ENCODE peak calls at places on chromosomes 5 and 9, in nine cellular contexts. W, J, D, V, L, B, G, Z and O are unnamed samples.

GRCh38 chr5:124867064-124867707 is 120.7 kb upstream of the ZNF608 start:
- DNase-seq in L (no peak), V (no peak), J (no peak), Z (no peak), B (no peak), D (no peak), G (no peak), W (no peak), O (no peak)

GRCh38 chr5:123814796-123815479 is 303.0 kb downstream of the CSNK1G3 start:
- DNase-seq in V (no peak), B (no peak), W (no peak), D (no peak), Z (no peak), J (no peak), G (no peak), L (no peak), O (no peak)

GRCh38 chr9:4238522-4238921 is 61.3 kb downstream of the GLIS3 start:
- DNase-seq in V (no peak), D (no peak), B (no peak), W (no peak), L (no peak), G (no peak), J (peak), Z (no peak), O (no peak)

GRCh38 chr5:132026516-132027008 is 15.1 kb upstream of the ACSL6 start:
- DNase-seq in B (no peak), V (no peak), L (no peak), W (no peak), Z (peak), D (no peak), G (no peak), J (no peak), O (no peak)

GRCh38 chr5:91133183-91133582 is 249.9 kb downstream of the ARRDC3 start:
- DNase-seq in W (no peak), D (no peak), G (no peak), V (no peak), B (no peak), Z (no peak), L (no peak), J (no peak), O (no peak)

GRCh38 chr5:109836280-109836679 is 146.6 kb downstream of the MAN2A1 start:
- DNase-seq in L (no peak), G (no peak), Z (no peak), W (no peak), B (no peak), V (no peak), J (no peak), D (no peak), O (no peak)

GRCh38 chr9:120362446-120362845 is 217.5 kb downstream of the CDK5RAP2 start:
- DNase-seq in J (no peak), D (no peak), G (no peak), W (no peak), B (no peak), Z (no peak), L (no peak), V (no peak), O (no peak)

GRCh38 chr5:135576075-135576599 is 2.7 kb downstream of the CXCL14 start:
- DNase-seq in D (no peak), G (no peak), V (no peak), B (no peak), Z (no peak), J (no peak), L (no peak), W (no peak), O (no peak)

GRCh38 chr9:127741831-127742434 is 6.8 kb upstream of the TOR2A start:
- DNase-seq in G (no peak), Z (peak), W (no peak), J (peak), V (no peak), L (peak), B (peak), D (no peak), O (no peak)

GRCh38 chr5:43780586-43780985 is 177.6 kb downstream of the NNT start:
- DNase-seq in V (no peak), W (no peak), Z (no peak), L (no peak), G (no peak), D (no peak), J (no peak), B (no peak), O (no peak)

GRCh38 chr5:67287795-67288194 is 91.2 kb upstream of the CD180 start:
- DNase-seq in B (no peak), G (no peak), D (no peak), W (no peak), Z (no peak), V (no peak), J (no peak), L (no peak), O (no peak)

GRCh38 chr5:85132269-85132668 is 747.6 kb upstream of the EDIL3 start:
- DNase-seq in J (no peak), L (no peak), D (no peak), Z (no peak), B (no peak), V (no peak), G (no peak), W (no peak), O (no peak)

GRCh38 chr9:128733256-128733655 is 9.3 kb upstream of the ZDHHC12 start:
- DNase-seq in D (peak), Z (peak), J (peak), W (peak), G (peak), L (peak), B (peak), V (peak), O (no peak)

GRCh38 chr5:154428208-154428607 is 17.6 kb upstream of the SAP30L start:
- DNase-seq in Z (no peak), B (no peak), J (no peak), D (no peak), V (no peak), L (no peak), G (no peak), W (no peak), O (no peak)

GRCh38 chr9:76741524-76741923 is 22.7 kb upstream of the PCA3 start:
- DNase-seq in J (no peak), V (no peak), Z (no peak), G (no peak), L (no peak), B (no peak), D (no peak), W (no peak), O (no peak)

GRCh38 chr5:56564451-56565223 is 250.7 kb upstream of the MAP3K1 start:
- DNase-seq in Z (no peak), G (no peak), V (no peak), J (no peak), D (no peak), L (no peak), W (no peak), B (peak), O (no peak)

GRCh38 chr5:126067404-126067803 is 355.8 kb upstream of the GRAMD2B start:
- DNase-seq in B (no peak), W (no peak), J (no peak), L (no peak), Z (no peak), D (no peak), V (no peak), G (no peak), O (no peak)

GRCh38 chr9:97577051-97577450 is 56.1 kb downstream of the TSTD2 start:
- DNase-seq in V (no peak), G (no peak), W (no peak), Z (no peak), J (no peak), L (no peak), D (no peak), B (no peak), O (no peak)

GRCh38 chr5:169637085-169637855 is at the start of gene DOCK2:
- DNase-seq in W (peak), D (no peak), J (no peak), Z (peak), V (peak), G (no peak), L (peak), B (no peak), O (no peak)

GRCh38 chr5:32794086-32794485 is 83.0 kb downstream of the NPR3 start:
- DNase-seq in L (no peak), Z (no peak), J (no peak), V (no peak), G (no peak), W (no peak), B (peak), D (no peak), O (no peak)

GRCh38 chr5:157072508-157072907 is 13.6 kb upstream of the HAVCR1 start:
- DNase-seq in J (peak), B (no peak), W (no peak), G (no peak), V (no peak), Z (no peak), L (no peak), D (no peak), O (no peak)

GRCh38 chr5:131305906-131306305 is 42.1 kb downstream of the CDC42SE2 start:
- DNase-seq in G (no peak), D (no peak), W (no peak), B (no peak), Z (no peak), V (no peak), J (no peak), L (no peak), O (no peak)

GRCh38 chr5:59525957-59526356 is 367.6 kb downstream of the PDE4D start:
- DNase-seq in W (no peak), V (no peak), D (no peak), L (no peak), B (peak), G (no peak), J (no peak), Z (no peak), O (no peak)

GRCh38 chr9:35029241-35029640 is 39.7 kb downstream of the DNAJB5 start:
- DNase-seq in G (no peak), W (no peak), D (no peak), Z (no peak), B (no peak), J (no peak), L (no peak), V (no peak), O (no peak)

GRCh38 chr9:92245005-92245797 is 48.3 kb downstream of the IARS1 start:
- DNase-seq in L (no peak), G (no peak), B (no peak), Z (no peak), J (no peak), W (no peak), V (no peak), D (no peak), O (no peak)

GRCh38 chr5:335740-336038 is 14.2 kb downstream of the AHRR start:
- DNase-seq in Z (no peak), V (peak), B (no peak), W (no peak), J (no peak), L (no peak), G (no peak), D (no peak), O (peak)

GRCh38 chr5:178624626-178625546 is 2.0 kb downstream of the CLK4 start:
- DNase-seq in L (no peak), B (no peak), Z (no peak), D (no peak), J (no peak), G (no peak), W (no peak), V (no peak), O (no peak)

GRCh38 chr5:124581866-124582650 is 164.4 kb downstream of the ZNF608 start:
- DNase-seq in B (no peak), L (no peak), V (no peak), J (no peak), Z (no peak), W (no peak), D (no peak), G (no peak), O (no peak)

GRCh38 chr9:13033959-13034695 is 245.4 kb downstream of the MPDZ start:
- DNase-seq in Z (peak), G (peak), V (peak), B (peak), W (peak), L (peak), D (peak), J (peak), O (no peak)

GRCh38 chr9:20684865-20685696 is 1.0 kb downstream of the FOCAD start:
- DNase-seq in Z (no peak), B (no peak), J (no peak), V (no peak), G (peak), W (no peak), D (no peak), L (no peak), O (no peak)

DNA sequence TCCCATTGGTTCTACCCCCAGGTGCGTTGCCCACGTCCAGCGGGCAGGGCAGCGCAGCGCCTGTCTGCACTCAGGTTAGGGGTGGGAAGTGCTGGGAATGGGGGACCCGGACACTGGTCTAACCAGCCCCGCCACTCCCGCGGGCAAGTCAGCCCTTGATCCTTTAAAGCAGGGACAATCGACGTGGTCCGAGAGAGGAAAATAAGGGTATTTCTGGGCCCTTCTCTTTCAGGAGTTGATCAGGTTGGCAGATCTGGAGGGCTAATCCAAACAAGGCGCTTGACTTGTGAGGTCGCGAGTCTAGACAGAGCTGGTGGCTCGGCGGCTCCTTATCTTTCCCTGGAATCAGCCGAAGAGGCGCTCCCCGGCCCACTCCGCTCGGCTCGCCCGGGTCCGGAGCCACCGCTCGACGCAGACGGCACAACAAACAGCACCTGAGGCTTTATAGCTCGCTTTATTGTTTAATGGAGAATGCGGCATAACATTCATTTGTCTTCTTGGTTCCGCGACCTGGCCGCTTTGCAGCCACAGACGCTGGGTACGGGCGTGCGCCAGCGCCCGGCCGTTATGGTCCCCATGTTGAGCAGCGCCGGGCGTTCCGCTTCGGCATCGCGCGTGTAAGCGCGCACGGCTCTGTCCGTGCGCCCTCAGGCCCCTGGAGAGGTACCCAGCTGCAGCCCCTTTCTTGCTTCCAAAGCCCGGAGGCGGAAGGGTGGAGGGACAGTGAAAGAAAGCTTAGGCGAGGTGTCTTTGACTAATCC is 15.8 kb downstream of the ISL1 start:
- DNase-seq in B (no peak), Z (no peak), L (no peak), J (no peak), V (no peak), D (no peak), G (no peak), W (no peak), O (no peak)
- TF ChIP-seq POLR2AphosphoS5 in B (no peak), Z (no peak), L (no peak), J (no peak), V (no peak), D (no peak), G (no peak), W (no peak), O (peak)

DNA sequence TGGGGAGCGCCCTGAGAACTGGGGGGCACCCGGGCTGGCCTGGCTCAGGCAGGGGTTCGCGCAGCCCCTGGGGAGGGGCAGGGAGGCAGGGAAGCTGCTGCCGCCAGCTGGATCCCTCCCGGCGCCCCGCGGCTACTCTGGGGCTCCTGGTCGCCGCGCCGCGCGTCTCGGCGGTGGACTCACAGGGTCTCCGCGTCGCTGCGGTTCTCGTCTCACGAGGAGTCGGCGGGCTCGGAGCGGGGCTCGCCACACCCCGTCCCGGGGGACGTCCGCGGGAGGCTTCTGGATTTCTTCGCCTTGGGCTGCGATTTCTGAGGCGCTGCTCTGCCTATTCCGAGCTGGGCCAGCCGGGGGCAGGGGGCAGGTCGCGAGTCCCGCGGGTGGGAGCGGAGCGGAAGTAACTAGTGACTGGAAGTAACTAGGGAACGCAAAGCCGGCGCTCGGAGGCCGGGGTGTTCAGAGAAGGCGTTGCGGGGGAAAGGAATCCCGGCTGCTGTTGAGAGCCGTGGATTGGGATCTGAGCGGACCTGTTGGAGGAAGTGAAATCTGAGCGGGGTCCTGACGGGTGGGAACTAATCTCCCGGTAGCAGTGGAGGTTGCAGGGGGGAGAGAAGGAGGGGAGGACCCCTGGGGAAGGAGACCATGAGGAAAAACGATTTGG is 509 bp downstream of the CYSTM1 start:
- DNase-seq in Z (peak), V (peak), J (no peak), D (peak), B (peak), G (peak), W (peak), L (no peak), O (no peak)
- TF ChIP-seq POLR2A in Z (no peak), V (peak), J (no peak), D (no peak), B (no peak), G (peak), W (no peak), L (no peak), O (no peak)

GRCh38 chr9:124286292-124286931 is 28.7 kb downstream of the NEK6 start:
- DNase-seq in W (peak), L (no peak), Z (peak), B (no peak), J (peak), V (no peak), D (no peak), G (no peak), O (no peak)
- TF ChIP-seq POLR2AphosphoS5 in W (no peak), L (no peak), Z (no peak), B (no peak), J (no peak), V (no peak), D (no peak), G (no peak), O (peak)

GRCh38 chr9:93575706-93576295 is 583 bp upstream of the PHF2 start:
- DNase-seq in B (no peak), D (no peak), G (peak), V (no peak), W (peak), Z (peak), L (peak), J (no peak), O (peak)
- TF ChIP-seq POLR2A in B (no peak), D (no peak), G (peak), V (peak), W (no peak), Z (no peak), L (no peak), J (no peak), O (peak)

GRCh38 chr5:10800852-10801251 is 39.8 kb upstream of the DAP start:
- DNase-seq in L (no peak), G (no peak), W (no peak), B (no peak), D (no peak), Z (no peak), V (no peak), J (no peak), O (no peak)

GRCh38 chr5:10797246-10797645 is 36.2 kb upstream of the DAP start:
- DNase-seq in G (no peak), D (no peak), Z (no peak), W (no peak), L (no peak), B (no peak), J (no peak), V (no peak), O (no peak)

GRCh38 chr5:10801931-10802674 is 41.1 kb upstream of the DAP start:
- DNase-seq in V (no peak), W (no peak), G (no peak), Z (no peak), J (no peak), L (no peak), B (no peak), D (no peak), O (no peak)
- TF ChIP-seq POLR2AphosphoS5 in V (no peak), W (no peak), G (no peak), Z (no peak), J (no peak), L (no peak), B (no peak), D (no peak), O (no peak)

DNA sequence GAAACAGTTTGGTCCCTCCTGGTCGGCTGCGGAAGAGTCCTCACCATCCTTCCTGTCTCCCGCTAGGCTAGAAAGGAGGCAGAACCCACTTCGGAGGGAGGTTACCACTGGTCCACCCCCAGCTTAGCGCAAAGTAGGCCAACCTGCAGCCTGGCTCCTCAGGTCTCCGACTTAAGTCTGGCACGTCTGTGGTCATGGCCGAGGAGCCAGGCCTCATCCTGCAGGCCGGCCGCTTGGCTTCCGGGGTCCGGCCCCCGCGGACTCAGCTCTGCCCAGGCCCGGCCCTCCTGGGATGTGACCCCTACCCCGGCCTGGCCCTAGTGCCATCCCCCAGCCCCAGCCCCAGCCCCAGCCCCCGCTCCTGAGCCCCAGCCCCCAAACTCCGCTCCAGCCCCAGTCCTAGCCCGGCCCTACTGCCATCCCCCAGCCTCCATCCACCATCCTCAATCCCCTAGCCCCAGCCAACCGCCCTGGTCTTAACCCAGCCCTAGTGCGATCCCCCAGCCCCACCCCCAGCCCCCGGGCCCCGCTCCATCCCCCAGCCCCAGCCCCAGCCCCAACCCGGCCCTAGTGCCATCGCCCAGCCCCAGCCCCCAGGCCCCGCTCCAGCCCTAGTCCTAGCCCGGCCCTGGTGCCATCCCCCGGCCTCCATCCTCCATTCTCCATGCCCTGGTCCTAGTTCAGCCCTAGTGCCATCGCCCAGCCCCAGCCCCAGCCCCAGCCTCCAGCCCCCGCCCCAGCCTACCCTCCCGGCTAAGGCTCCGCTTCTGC is 588 bp downstream of the TOR1A start:
- DNase-seq in L (peak), J (no peak), Z (no peak), V (no peak), D (no peak), G (no peak), B (no peak), W (peak), O (no peak)
- TF ChIP-seq POLR2A in L (no peak), J (no peak), Z (no peak), V (no peak), D (no peak), G (no peak), B (no peak), W (peak), O (no peak)

GRCh38 chr9:110832916-110833315 is 164.3 kb downstream of the MUSK start:
- DNase-seq in G (no peak), L (no peak), Z (no peak), V (no peak), W (no peak), D (no peak), B (no peak), J (no peak), O (no peak)

GRCh38 chr9:110830495-110830894 is 161.9 kb downstream of the MUSK start:
- DNase-seq in V (no peak), Z (no peak), L (no peak), J (no peak), G (no peak), B (no peak), W (no peak), D (no peak), O (no peak)

GRCh38 chr9:110835859-110836271 is 167.3 kb downstream of the MUSK start:
- DNase-seq in V (no peak), D (no peak), Z (no peak), G (no peak), B (no peak), J (no peak), W (no peak), L (no peak), O (no peak)

GRCh38 chr9:110837401-110838005 is 168.9 kb downstream of the MUSK start:
- DNase-seq in D (no peak), Z (no peak), J (no peak), L (no peak), B (no peak), V (no peak), W (no peak), G (no peak), O (no peak)

GRCh38 chr9:110835404-110835803 is 166.8 kb downstream of the MUSK start:
- DNase-seq in L (no peak), J (peak), D (no peak), Z (no peak), G (no peak), B (peak), V (no peak), W (no peak), O (no peak)
- TF ChIP-seq POLR2AphosphoS5 in L (no peak), J (no peak), D (no peak), Z (no peak), G (no peak), B (no peak), V (no peak), W (no peak), O (no peak)